ENCODE peak calls at places on chromosomes 16 and 17, in eight cellular contexts. M is ovary, R is adrenal gland, K is uterus, Y is transverse colon, T is prostate gland, A is IMR-90, O is esophagus muscularis mucosa. V is an unnamed sample.
A peak's percentile ranks its signal among the peaks of the same experiment; 100 is the strongest.

GRCh38 chr16:27982184-27982583 is 81.3 kb downstream of the GSG1L start:
- DNase-seq in M (no peak), R (no peak), K (no peak), Y (no peak), T (no peak), A (no peak), O (no peak), V (no peak)

GRCh38 chr16:50607051-50607431 is 58.8 kb downstream of the NKD1 start:
- DNase-seq in M (no peak), R (no peak), K (no peak), Y (no peak), T (no peak), A (no peak), O (no peak), V (no peak)

GRCh38 chr17:48541574-48542113 is 3.3 kb downstream of the HOXB2 start:
- DNase-seq in M (no peak), R (peak; percentile 66), K (peak; percentile 83), Y (peak; percentile 47), T (no peak), A (peak; percentile 69), O (no peak), V (no peak)

GRCh38 chr17:43608313-43608712 is 53.4 kb downstream of the MEOX1 start:
- DNase-seq in M (no peak), R (no peak), K (no peak), Y (no peak), T (no peak), A (peak; percentile 70), O (no peak), V (no peak)

GRCh38 chr17:50218771-50219315 is 17.4 kb upstream of the COL1A1 start:
- DNase-seq in M (peak; percentile 37), R (no peak), K (no peak), Y (no peak), T (no peak), A (peak; percentile 96), O (peak; percentile 88), V (peak; percentile 27)

GRCh38 chr16:80100186-80100585 is 440.6 kb upstream of the DYNLRB2 start:
- DNase-seq in M (no peak), R (no peak), K (no peak), Y (no peak), T (no peak), A (no peak), O (no peak), V (no peak)

GRCh38 chr17:48759288-48759687 is 30.7 kb upstream of the HOXB13 start:
- DNase-seq in M (no peak), R (no peak), K (no peak), Y (no peak), T (no peak), A (no peak), O (no peak), V (no peak)

GRCh38 chr17:34584805-34585416 is 5.5 kb downstream of the TMEM132E start:
- DNase-seq in M (no peak), R (no peak), K (no peak), Y (no peak), T (no peak), A (peak; percentile 2), O (no peak), V (no peak)

GRCh38 chr16:49637933-49638695 is 217.8 kb downstream of the ZNF423 start:
- DNase-seq in M (no peak), R (no peak), K (no peak), Y (no peak), T (no peak), A (no peak), O (no peak), V (no peak)

GRCh38 chr17:27817731-27818130 is 17.4 kb upstream of the NOS2 start:
- DNase-seq in M (no peak), R (no peak), K (no peak), Y (no peak), T (no peak), A (peak; percentile 7), O (no peak), V (no peak)

GRCh38 chr16:842061-842476 is 41.5 kb upstream of the GNG13 start:
- DNase-seq in M (no peak), R (peak; percentile 13), K (no peak), Y (no peak), T (no peak), A (peak; percentile 8), O (no peak), V (no peak)

GRCh38 chr17:69909389-69909788 is 165.6 kb upstream of the KCNJ16 start:
- DNase-seq in M (no peak), R (no peak), K (no peak), Y (no peak), T (no peak), A (no peak), O (no peak), V (no peak)

GRCh38 chr16:19840524-19841110 is 44.0 kb downstream of the GPRC5B start:
- DNase-seq in M (no peak), R (no peak), K (no peak), Y (no peak), T (no peak), A (no peak), O (no peak), V (no peak)
- H3K27ac ChIP-seq in M (no peak overlapping the region), R (no peak overlapping the region), K (no peak overlapping the region), Y (no peak overlapping the region), T (no peak overlapping the region), A (no peak overlapping the region), O (no peak overlapping the region), V (no peak overlapping the region)

GRCh38 chr16:58042001-58042885 is 16.7 kb downstream of the MMP15 start:
- DNase-seq in M (no peak), R (no peak), K (no peak), Y (no peak), T (no peak), A (no peak), O (no peak), V (no peak)
- H3K36me3 ChIP-seq in M (no peaks in the 10 kb centered on the region), R (no peaks in the 10 kb centered on the region), K (no peaks in the 10 kb centered on the region), Y (no peaks in the 10 kb centered on the region), T (no peaks in the 10 kb centered on the region), A (no peaks in the 10 kb centered on the region), O (peaks cover 81% of the 10 kb centered on the region), V (no peaks in the 10 kb centered on the region)

DNA sequence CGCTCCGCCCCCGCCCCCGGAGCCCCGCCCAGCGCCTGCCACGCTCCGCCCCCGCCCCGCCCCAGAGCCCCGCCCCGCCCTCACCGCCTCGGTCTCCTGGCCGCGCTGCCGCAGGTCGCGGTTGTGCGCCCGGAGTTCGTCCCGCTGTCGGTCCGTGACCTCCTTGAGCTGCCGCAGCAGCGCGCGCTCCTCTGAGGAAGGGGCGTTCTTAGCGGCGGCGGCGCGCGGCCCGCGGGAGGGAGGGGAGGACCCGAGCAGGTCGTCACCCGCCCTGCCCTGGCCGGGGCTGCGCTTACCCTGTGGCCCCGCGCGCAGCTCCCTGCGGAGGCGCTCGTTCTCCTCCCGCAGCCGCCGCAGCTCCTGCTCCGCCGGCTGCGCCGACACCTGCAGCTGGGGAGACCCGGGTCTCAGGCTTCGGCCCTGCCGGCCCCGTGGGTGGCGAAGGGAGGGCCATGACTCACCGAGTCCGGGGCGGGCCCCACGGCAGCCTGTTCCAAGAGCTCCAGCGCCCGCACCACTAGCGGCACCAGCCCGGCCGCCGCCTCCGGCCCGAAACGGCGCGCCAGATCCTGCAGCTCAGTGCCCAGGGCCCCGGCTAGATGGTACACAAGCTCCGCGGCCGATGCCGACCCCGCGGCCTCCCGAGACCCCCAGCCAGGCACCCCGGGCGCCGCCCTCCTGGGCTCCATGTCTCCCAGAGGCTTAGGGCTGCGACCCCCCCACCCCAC is 386 bp downstream of the RILP start:
- DNase-seq in M (peak; percentile 87), R (peak; percentile 92), K (peak; percentile 89), Y (peak; percentile 81), T (peak; percentile 73), A (peak; percentile 88), O (peak; percentile 97), V (peak; percentile 68)
- TF ChIP-seq POLR2A in M (peak; percentile 41), R (peak; percentile 24), K (peak; percentile 48), Y (peak; percentile 83), T (peak; percentile 74), A (peak; percentile 57), O (peak; percentile 30), V (peak; percentile 83)

GRCh38 chr16:46789499-46790414 is 41.2 kb downstream of the C16orf87 start:
- DNase-seq in M (peak; percentile 87), R (peak; percentile 75), K (peak; percentile 77), Y (peak; percentile 83), T (peak; percentile 73), A (peak; percentile 41), O (no peak), V (peak; percentile 83)
- H3K27ac ChIP-seq in M (no peak overlapping the region), R (no peak overlapping the region), K (peak overlapping the region; percentile 40), Y (peak overlapping the region; percentile 54), T (peak overlapping the region; percentile 77), A (peak overlapping the region; percentile 59), O (peak overlapping the region; percentile 43), V (peak overlapping the region; percentile 81)

GRCh38 chr17:82619641-82620040 is 28.6 kb downstream of the WDR45B start:
- DNase-seq in M (no peak), R (no peak), K (no peak), Y (no peak), T (no peak), A (no peak), O (no peak), V (no peak)
- H3K36me3 ChIP-seq in M (no peaks in the 10 kb centered on the region), R (no peaks in the 10 kb centered on the region), K (no peaks in the 10 kb centered on the region), Y (no peaks in the 10 kb centered on the region), T (peaks cover 19% of the 10 kb centered on the region), A (peaks cover 60% of the 10 kb centered on the region), O (peaks cover 95% of the 10 kb centered on the region), V (no peaks in the 10 kb centered on the region)

DNA sequence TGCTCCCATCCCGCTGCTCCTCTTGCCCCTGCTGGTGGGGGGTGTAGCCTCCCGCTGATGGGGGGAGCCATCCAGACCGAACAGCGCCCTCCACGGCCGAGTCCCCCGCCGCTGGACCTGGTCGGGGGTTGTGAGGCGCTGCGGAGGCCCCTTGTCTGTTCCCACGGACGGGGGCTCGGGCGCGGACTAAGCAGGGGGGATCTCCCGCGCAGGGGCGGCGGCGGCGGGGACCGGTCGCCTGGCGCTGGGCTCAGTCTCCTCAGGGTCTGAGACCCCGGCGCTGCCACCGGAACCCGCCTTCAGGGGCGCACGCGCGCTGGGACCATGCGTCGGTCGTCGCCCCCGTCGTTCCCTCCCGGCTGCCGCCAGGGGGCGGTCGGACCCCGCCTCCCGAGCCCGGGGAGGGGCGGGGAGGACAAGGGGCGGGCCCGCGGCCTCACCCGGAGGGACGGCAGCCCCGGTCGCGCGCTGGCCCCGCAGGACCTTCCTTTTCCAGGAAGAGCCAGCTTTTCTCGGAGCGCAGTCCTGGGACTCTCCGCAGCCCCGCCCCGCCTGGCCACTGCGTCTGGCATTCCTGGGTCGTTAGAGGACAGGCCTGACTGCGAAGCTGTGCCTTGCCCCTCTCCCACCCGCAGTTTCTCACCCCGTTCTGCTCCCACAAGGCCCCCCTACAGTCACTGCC is 6.3 kb upstream of the IL32 start:
- DNase-seq in M (peak; percentile 84), R (peak; percentile 96), K (peak; percentile 86), Y (peak; percentile 92), T (peak; percentile 72), A (peak; percentile 81), O (peak; percentile 94), V (peak; percentile 95)
- TF ChIP-seq POLR2A in M (no peak), R (no peak), K (no peak), Y (peak; percentile 55), T (peak; percentile 19), A (peak; percentile 39), O (no peak), V (peak; percentile 55)

GRCh38 chr17:789160-789840 is 7.1 kb downstream of the MRM3 start:
- DNase-seq in M (no peak), R (no peak), K (peak; percentile 1), Y (no peak), T (no peak), A (peak; percentile 65), O (no peak), V (no peak)
- H3K27ac ChIP-seq in M (no peak overlapping the region), R (no peak overlapping the region), K (no peak overlapping the region), Y (no peak overlapping the region), T (peak overlapping the region; percentile 55), A (no peak overlapping the region), O (peak overlapping the region; percentile 55), V (no peak overlapping the region)

V was measured in Peyer's patch.